ENCODE peak calls at places on chromosome 19, in seven cellular contexts. One of them, this sample, is unnamed.

GRCh38 chr19:1257475-1258160 is 9.2 kb downstream of the MIDN start:
- DNase-seq in hypothalamus: no peak
- DNase-seq in heart left ventricle: no peak
- DNase-seq in left cardiac atrium: no peak
- DNase-seq in RPMI7951: no peak
- DNase-seq in Panc1: no peak
- DNase-seq in HEK293T: no peak
- DNase-seq in this sample: no peak

GRCh38 chr19:51680474-51680873 is 12.7 kb upstream of the SPACA6 start:
- DNase-seq in heart left ventricle: no peak
- DNase-seq in RPMI7951: no peak
- DNase-seq in hypothalamus: no peak
- DNase-seq in left cardiac atrium: no peak
- DNase-seq in HEK293T: no peak
- DNase-seq in Panc1: no peak
- DNase-seq in this sample: no peak

GRCh38 chr19:39182174-39182505 is 14.6 kb upstream of the NCCRP1 start:
- DNase-seq in left cardiac atrium: no peak
- DNase-seq in RPMI7951: no peak
- DNase-seq in hypothalamus: no peak
- DNase-seq in heart left ventricle: no peak
- DNase-seq in HEK293T: no peak
- DNase-seq in Panc1: no peak
- DNase-seq in this sample: no peak

GRCh38 chr19:57870225-57870624 is 18.6 kb downstream of the ZNF814 start:
- DNase-seq in Panc1: no peak
- DNase-seq in left cardiac atrium: no peak
- DNase-seq in heart left ventricle: no peak
- DNase-seq in HEK293T: no peak
- DNase-seq in RPMI7951: no peak
- DNase-seq in hypothalamus: no peak
- DNase-seq in this sample: no peak

GRCh38 chr19:48739400-48739825 is 997 bp downstream of the RASIP1 start:
- DNase-seq in hypothalamus: no peak
- DNase-seq in Panc1: no peak
- DNase-seq in left cardiac atrium: no peak
- DNase-seq in HEK293T: no peak
- DNase-seq in heart left ventricle: no peak
- DNase-seq in RPMI7951: no peak
- DNase-seq in this sample: no peak

GRCh38 chr19:21133633-21134032 is 8.2 kb upstream of the ZNF431 start:
- DNase-seq in heart left ventricle: no peak
- DNase-seq in RPMI7951: no peak
- DNase-seq in hypothalamus: no peak
- DNase-seq in HEK293T: no peak
- DNase-seq in Panc1: no peak
- DNase-seq in left cardiac atrium: no peak
- DNase-seq in this sample: no peak

GRCh38 chr19:3362217-3362907 is 4.0 kb upstream of the NFIC start:
- DNase-seq in Panc1: no peak
- DNase-seq in hypothalamus: no peak
- DNase-seq in HEK293T: no peak
- DNase-seq in RPMI7951: no peak
- DNase-seq in heart left ventricle: no peak
- DNase-seq in left cardiac atrium: no peak
- DNase-seq in this sample: no peak

GRCh38 chr19:45161715-45162463 is 1.1 kb upstream of the NKPD1 start:
- DNase-seq in HEK293T: peak
- DNase-seq in left cardiac atrium: no peak
- DNase-seq in Panc1: no peak
- DNase-seq in hypothalamus: no peak
- DNase-seq in heart left ventricle: no peak
- DNase-seq in RPMI7951: no peak
- DNase-seq in this sample: peak

GRCh38 chr19:4781851-4782250 is 9.7 kb upstream of the FEM1A start:
- DNase-seq in Panc1: no peak
- DNase-seq in left cardiac atrium: no peak
- DNase-seq in HEK293T: no peak
- DNase-seq in RPMI7951: no peak
- DNase-seq in hypothalamus: no peak
- DNase-seq in heart left ventricle: no peak
- DNase-seq in this sample: no peak

GRCh38 chr19:54191671-54192453 is 754 bp downstream of the TSEN34 start:
- DNase-seq in heart left ventricle: no peak
- DNase-seq in left cardiac atrium: no peak
- DNase-seq in RPMI7951: no peak
- DNase-seq in Panc1: no peak
- DNase-seq in HEK293T: no peak
- DNase-seq in hypothalamus: no peak
- DNase-seq in this sample: no peak

GRCh38 chr19:38915329-38916321 is 3.6 kb upstream of the CCER2 start:
- DNase-seq in left cardiac atrium: no peak
- DNase-seq in HEK293T: no peak
- DNase-seq in hypothalamus: no peak
- DNase-seq in RPMI7951: no peak
- DNase-seq in heart left ventricle: peak
- DNase-seq in Panc1: no peak
- DNase-seq in this sample: no peak

This sample was measured in mesendoderm.